ENCODE peak calls at places on chromosome 21, in ten cellular contexts. B, E, Z, A, F, U, M, Y, D and K are unnamed samples.

GRCh38 chr21:42563261-42564045 is 49.8 kb downstream of the SLC37A1 start:
- DNase-seq in B (peak; percentile 34), E (no peak), Z (no peak), A (no peak), F (no peak), U (no peak), M (no peak), Y (no peak), D (no peak), K (no peak)

GRCh38 chr21:46144464-46145070 is 10.8 kb downstream of the FTCD start:
- DNase-seq in B (no peak), E (peak; percentile 9), Z (no peak), A (no peak), F (no peak), U (no peak), M (peak; percentile 38), Y (no peak), D (no peak), K (no peak)

GRCh38 chr21:41751621-41752020 is 15.2 kb downstream of the RIPK4 start:
- DNase-seq in B (no peak), E (no peak), Z (no peak), A (no peak), F (no peak), U (no peak), M (no peak), Y (no peak), D (no peak), K (no peak)

GRCh38 chr21:33028759-33029511 is 3.2 kb downstream of the OLIG2 start:
- DNase-seq in B (no peak), E (no peak), Z (no peak), A (no peak), F (no peak), U (no peak), M (no peak), Y (peak; percentile 41), D (no peak), K (no peak)

GRCh38 chr21:43956667-43957030 is 55.5 kb upstream of the TRAPPC10 start:
- DNase-seq in B (no peak), E (no peak), Z (no peak), A (no peak), F (no peak), U (no peak), M (no peak), Y (peak; percentile 49), D (no peak), K (no peak)

GRCh38 chr21:26140185-26140584 is 30.4 kb downstream of the APP start:
- DNase-seq in B (peak; percentile 58), E (peak; percentile 30), Z (peak; percentile 74), A (no peak), F (no peak), U (peak; percentile 93), M (no peak), Y (peak; percentile 59), D (no peak), K (peak; percentile 86)

GRCh38 chr21:46188226-46189212 is 4.3 kb upstream of the SPATC1L start:
- DNase-seq in B (peak; percentile 70), E (peak; percentile 58), Z (no peak), A (no peak), F (no peak), U (no peak), M (no peak), Y (peak; percentile 72), D (no peak), K (peak; percentile 8)

GRCh38 chr21:42737969-42738590 is 84.7 kb downstream of the PDE9A start:
- DNase-seq in B (peak; percentile 68), E (peak; percentile 50), Z (no peak), A (peak; percentile 61), F (no peak), U (no peak), M (no peak), Y (peak; percentile 54), D (peak; percentile 60), K (no peak)

GRCh38 chr21:39051561-39051949 is 131.7 kb downstream of the PSMG1 start:
- DNase-seq in B (no peak), E (no peak), Z (no peak), A (no peak), F (no peak), U (no peak), M (no peak), Y (no peak), D (no peak), K (no peak)

GRCh38 chr21:43799301-43799840 is 10.0 kb downstream of the RRP1 start:
- DNase-seq in B (peak; percentile 47), E (no peak), Z (no peak), A (no peak), F (no peak), U (no peak), M (no peak), Y (no peak), D (no peak), K (no peak)

GRCh38 chr21:32599146-32599925 is 12.8 kb downstream of the CFAP298 start:
- DNase-seq in B (no peak), E (no peak), Z (no peak), A (no peak), F (no peak), U (no peak), M (no peak), Y (no peak), D (no peak), K (no peak)